ENCODE peak calls at places on chromosomes 1 and 21, in seven cellular contexts. O is osteocyte, M is sigmoid colon, P is OCI-LY7, S is RWPE1, R is lower lobe of right lung, F is GM13977. Y is an unnamed sample.

GRCh38 chr1:109926662-109927300 is 16.1 kb downstream of the CSF1 start:
- DNase-seq in O (no peak), M (no peak), P (no peak), S (peak), R (no peak), F (no peak), Y (no peak)

GRCh38 chr21:45382698-45383000 is 22.3 kb upstream of the COL18A1 start:
- DNase-seq in O (no peak), M (no peak), P (no peak), S (no peak), R (peak), F (no peak), Y (no peak)

GRCh38 chr1:151799179-151800022 is 5.8 kb downstream of the LINGO4 start:
- DNase-seq in O (no peak), M (peak), P (no peak), S (no peak), R (no peak), F (no peak), Y (no peak)

GRCh38 chr1:151968058-151968457 is 25.6 kb downstream of the S100A10 start:
- DNase-seq in O (no peak), M (no peak), P (peak), S (no peak), R (no peak), F (peak), Y (peak)

GRCh38 chr1:94883688-94884087 is 43.2 kb downstream of the CNN3 start:
- DNase-seq in O (no peak), M (no peak), P (no peak), S (no peak), R (no peak), F (peak), Y (peak)

GRCh38 chr1:15033264-15033663 is 120.3 kb upstream of the TMEM51 start:
- DNase-seq in O (no peak), M (no peak), P (no peak), S (no peak), R (no peak), F (no peak), Y (no peak)

GRCh38 chr1:161119017-161119378 is 1.1 kb downstream of the NIT1 start:
- DNase-seq in O (no peak), M (peak), P (peak), S (no peak), R (no peak), F (no peak), Y (no peak)

GRCh38 chr1:15703562-15703961 is 19.4 kb downstream of the PLEKHM2 start:
- DNase-seq in O (no peak), M (peak), P (no peak), S (peak), R (peak), F (no peak), Y (no peak)

GRCh38 chr1:151047925-151048644 is 534 bp downstream of the C1orf56 start:
- DNase-seq in O (peak), M (peak), P (no peak), S (peak), R (peak), F (peak), Y (peak)

DNA sequence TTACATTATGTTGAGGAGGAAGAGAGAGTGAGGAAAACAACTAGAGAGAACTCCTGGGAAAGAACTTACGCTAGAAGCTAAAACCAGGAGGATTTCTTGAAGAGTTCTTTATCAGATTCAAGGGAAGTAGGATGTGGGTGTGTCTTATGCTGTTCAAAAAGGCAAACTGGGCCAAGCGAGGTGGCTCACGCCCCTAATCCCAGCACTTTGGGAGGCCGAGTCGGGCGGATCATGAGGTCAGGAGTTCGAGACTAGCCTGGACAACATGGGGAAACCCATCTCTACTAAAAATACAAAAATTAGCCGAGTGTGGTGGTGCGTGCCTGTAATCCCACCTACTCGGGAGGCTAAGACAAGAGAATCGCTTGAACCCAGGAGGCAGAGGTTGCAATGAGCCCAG is 23.1 kb downstream of the SMG7 start:
- DNase-seq in O (no peak), M (no peak), P (no peak), S (no peak), R (no peak), F (no peak), Y (no peak)
- TF ChIP-seq CTCF in O (no peak), M (no peak), P (no peak), S (no peak), R (no peak), F (no peak), Y (no peak)

GRCh38 chr1:29120955-29121485 is 2.7 kb downstream of the TMEM200B start:
- DNase-seq in O (no peak), M (peak), P (peak), S (no peak), R (peak), F (peak), Y (peak)
- TF ChIP-seq CTCF in O (peak), M (peak), P (peak), S (no peak), R (peak), F (peak), Y (peak)

GRCh38 chr1:114959423-114959822 is 70.2 kb upstream of the TSHB start:
- DNase-seq in O (no peak), M (no peak), P (no peak), S (no peak), R (no peak), F (no peak), Y (no peak)

DNA sequence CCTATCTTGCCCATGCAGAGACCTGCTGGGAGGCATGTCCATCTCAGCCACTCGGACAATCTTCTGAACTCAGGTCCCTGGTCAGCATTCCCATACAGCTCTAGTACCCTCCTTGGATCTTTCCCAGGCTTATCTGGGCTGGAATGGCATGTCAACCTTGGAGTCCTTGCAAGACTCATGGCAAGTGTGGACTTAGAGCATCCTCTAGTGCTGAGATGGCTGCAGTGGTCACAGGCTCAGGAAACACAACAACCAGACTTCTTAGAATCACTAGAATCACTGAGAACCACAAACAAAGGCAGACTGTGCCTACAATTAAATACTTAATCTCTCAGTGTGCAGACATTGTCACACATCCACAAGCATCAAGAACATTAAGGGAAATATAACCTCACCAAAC is 73.1 kb upstream of the TSHB start:
- DNase-seq in O (no peak), M (no peak), P (no peak), S (no peak), R (no peak), F (no peak), Y (no peak)
- TF ChIP-seq CTCF in O (no peak), M (no peak), P (no peak), S (no peak), R (no peak), F (peak), Y (no peak)

DNA sequence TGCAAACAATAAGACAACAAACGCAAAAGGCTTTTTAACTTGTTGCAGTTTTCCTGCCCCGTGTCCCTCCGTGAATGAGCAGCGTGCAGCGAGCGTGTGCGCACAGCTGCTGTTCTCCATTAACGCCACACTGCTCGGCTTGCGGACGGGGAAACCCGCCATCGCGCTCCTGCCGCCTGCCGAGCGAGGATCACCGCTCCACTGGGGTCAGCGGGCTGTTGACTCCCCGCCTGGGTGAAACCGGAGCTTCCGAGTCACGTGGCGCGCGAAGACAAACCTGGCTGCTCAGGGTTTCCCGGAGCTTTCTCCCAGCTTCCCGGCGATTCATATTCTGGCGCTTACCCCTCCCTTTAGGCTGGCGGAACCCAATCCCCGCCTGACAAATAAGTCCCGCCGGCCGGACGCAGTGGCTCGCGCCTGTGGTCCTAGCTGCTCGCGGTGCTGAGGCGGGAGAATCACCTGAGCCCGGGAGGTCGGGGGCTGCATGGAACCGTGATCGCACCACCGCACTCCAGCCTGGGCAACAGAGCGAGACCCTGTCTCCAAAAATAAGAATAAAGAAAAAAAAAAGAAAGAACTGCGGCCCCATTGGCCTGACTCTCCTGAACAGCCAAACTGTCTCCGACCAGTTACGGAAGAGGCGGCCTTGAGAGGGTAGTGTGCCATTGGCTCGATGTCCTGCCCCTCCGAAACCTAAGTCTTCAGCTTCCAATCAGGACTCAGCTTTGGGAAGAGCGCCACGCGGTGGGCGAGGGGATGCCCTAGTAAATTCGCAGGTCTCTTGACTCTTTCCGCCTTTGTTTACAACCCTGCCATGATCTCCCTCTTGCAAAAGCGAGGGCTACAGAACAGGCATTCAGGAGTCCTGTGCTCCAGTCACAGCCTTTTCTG is at the start of gene CREB3L4:
- DNase-seq in O (peak), M (peak), P (peak), S (peak), R (peak), F (peak), Y (peak)
- TF ChIP-seq CTCF in O (peak), M (peak), P (peak), S (peak), R (peak), F (peak), Y (peak)

GRCh38 chr1:202143768-202144509 is 598 bp downstream of the ARL8A start:
- DNase-seq in O (no peak), M (peak), P (peak), S (peak), R (peak), F (peak), Y (peak)
- TF ChIP-seq CTCF in O (no peak), M (no peak), P (no peak), S (no peak), R (no peak), F (no peak), Y (no peak)

GRCh38 chr1:154906621-154907081 is 29.9 kb downstream of the PMVK start:
- DNase-seq in O (no peak), M (peak), P (no peak), S (peak), R (no peak), F (no peak), Y (no peak)
- TF ChIP-seq CTCF in O (no peak), M (peak), P (peak), S (peak), R (peak), F (no peak), Y (no peak)

GRCh38 chr1:216665891-216666290 is 57.3 kb downstream of the ESRRG start:
- DNase-seq in O (no peak), M (no peak), P (no peak), S (no peak), R (no peak), F (no peak), Y (no peak)

GRCh38 chr1:216666431-216666830 is 56.8 kb downstream of the ESRRG start:
- DNase-seq in O (no peak), M (no peak), P (no peak), S (no peak), R (no peak), F (no peak), Y (no peak)

GRCh38 chr1:216665381-216665780 is 57.8 kb downstream of the ESRRG start:
- DNase-seq in O (no peak), M (no peak), P (no peak), S (no peak), R (no peak), F (no peak), Y (no peak)

DNA sequence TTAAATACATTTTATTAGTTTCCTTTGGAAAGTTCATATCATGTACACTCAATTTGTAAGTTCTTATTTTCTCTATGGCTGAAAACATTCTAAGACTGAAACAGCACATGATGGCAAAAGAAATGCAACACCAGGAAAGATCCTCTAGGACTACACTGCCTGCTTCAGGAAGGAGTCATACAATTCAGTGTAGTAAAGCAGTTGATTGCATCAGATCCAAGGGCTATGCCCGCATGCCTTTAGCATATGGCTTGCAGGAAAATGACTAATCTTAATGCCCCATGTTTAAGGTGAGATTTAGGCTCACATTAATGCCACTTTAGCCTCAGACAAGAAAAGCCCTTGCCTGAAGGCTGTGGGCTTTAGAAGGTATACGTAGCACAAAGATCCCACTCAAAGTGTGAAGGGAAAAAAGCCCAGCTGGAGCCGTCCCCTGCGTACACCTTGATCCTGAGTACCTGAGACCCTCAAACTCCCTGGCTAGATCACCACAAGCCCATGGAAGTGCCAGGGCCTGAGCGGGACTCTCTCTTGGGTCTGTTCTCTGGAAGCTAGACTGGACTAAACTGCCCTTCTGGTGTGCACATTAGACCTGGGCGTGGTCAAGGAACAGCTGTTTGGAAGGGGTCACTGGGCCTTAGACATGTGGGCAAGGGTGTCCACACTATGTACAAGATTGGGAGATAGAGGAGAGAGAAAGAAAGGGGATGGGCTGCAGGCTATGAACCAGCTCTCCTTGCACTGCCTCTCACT is 52.9 kb downstream of the ESRRG start:
- DNase-seq in O (no peak), M (no peak), P (no peak), S (peak), R (no peak), F (no peak), Y (no peak)
- TF ChIP-seq CTCF in O (no peak), M (no peak), P (no peak), S (no peak), R (no peak), F (no peak), Y (no peak)

DNA sequence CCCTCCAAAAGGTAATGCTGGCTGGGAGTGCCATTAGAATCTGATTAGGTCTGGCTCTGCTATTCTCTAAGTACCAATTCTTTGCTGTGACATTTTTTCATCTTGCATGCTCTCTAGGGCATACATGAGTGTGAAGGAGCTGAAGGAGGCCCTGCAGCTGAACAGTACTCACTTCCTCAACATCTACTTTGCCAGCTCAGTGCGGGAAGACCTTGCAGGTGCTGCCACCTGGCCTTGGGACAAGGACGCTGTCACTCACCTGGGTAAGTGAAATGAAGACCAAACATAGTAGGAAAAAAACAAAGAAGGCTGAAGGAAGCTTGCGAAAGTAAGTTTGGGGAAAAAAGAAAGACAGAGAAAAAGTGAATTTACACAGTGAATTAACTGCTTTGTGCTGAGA is 207.9 kb downstream of the PAPPA2 start:
- DNase-seq in O (no peak), M (no peak), P (no peak), S (no peak), R (no peak), F (no peak), Y (no peak)
- TF ChIP-seq CTCF in O (no peak), M (no peak), P (no peak), S (no peak), R (no peak), F (no peak), Y (no peak)

GRCh38 chr1:175744833-175745232 is 1.4 kb upstream of the TNR start:
- DNase-seq in O (no peak), M (no peak), P (no peak), S (no peak), R (no peak), F (no peak), Y (no peak)
- TF ChIP-seq CTCF in O (peak), M (no peak), P (peak), S (peak), R (no peak), F (no peak), Y (no peak)

GRCh38 chr1:185559684-185560310 is 174.4 kb upstream of the HMCN1 start:
- DNase-seq in O (no peak), M (no peak), P (peak), S (peak), R (peak), F (peak), Y (peak)
- TF ChIP-seq CTCF in O (peak), M (no peak), P (peak), S (no peak), R (peak), F (peak), Y (peak)

Y was measured in GM10248.